ENCODE peak calls at places on chromosome 21, in eight cellular contexts. One of them, this sample, is unnamed. For H3K27me3, the result is how much of the 10 kb centered on the place peaks cover.

GRCh38 chr21:26067836-26068401 is 102.7 kb downstream of the APP start:
- DNase-seq in heart left ventricle: no peak
- DNase-seq in heart right ventricle: no peak
- DNase-seq in endodermal cell: no peak
- DNase-seq in SK-N-SH: no peak
- DNase-seq in cardiac muscle cell: peak
- DNase-seq in upper lobe of right lung: no peak
- DNase-seq in keratinocyte: no peak
- DNase-seq in this sample: no peak

GRCh38 chr21:17406202-17406601 is 106.6 kb upstream of the CXADR start:
- DNase-seq in upper lobe of right lung: no peak
- DNase-seq in endodermal cell: no peak
- DNase-seq in SK-N-SH: no peak
- DNase-seq in cardiac muscle cell: no peak
- DNase-seq in heart left ventricle: no peak
- DNase-seq in heart right ventricle: no peak
- DNase-seq in keratinocyte: no peak
- DNase-seq in this sample: no peak

GRCh38 chr21:34796518-34797201 is 127.9 kb downstream of the CLIC6 start:
- DNase-seq in SK-N-SH: no peak
- DNase-seq in keratinocyte: no peak
- DNase-seq in heart left ventricle: no peak
- DNase-seq in endodermal cell: peak
- DNase-seq in upper lobe of right lung: no peak
- DNase-seq in cardiac muscle cell: no peak
- DNase-seq in heart right ventricle: no peak
- DNase-seq in this sample: no peak

GRCh38 chr21:39182484-39183271 is 573 bp downstream of the PSMG1 start:
- DNase-seq in cardiac muscle cell: peak
- DNase-seq in upper lobe of right lung: no peak
- DNase-seq in keratinocyte: no peak
- DNase-seq in SK-N-SH: no peak
- DNase-seq in heart right ventricle: no peak
- DNase-seq in heart left ventricle: no peak
- DNase-seq in endodermal cell: no peak
- DNase-seq in this sample: peak

GRCh38 chr21:40019076-40019475 is 151.8 kb downstream of the PCP4 start:
- DNase-seq in heart left ventricle: no peak
- DNase-seq in cardiac muscle cell: no peak
- DNase-seq in keratinocyte: no peak
- DNase-seq in SK-N-SH: no peak
- DNase-seq in upper lobe of right lung: no peak
- DNase-seq in endodermal cell: no peak
- DNase-seq in heart right ventricle: no peak
- DNase-seq in this sample: no peak

GRCh38 chr21:38567577-38568360 is 69.5 kb upstream of the ERG start:
- DNase-seq in SK-N-SH: peak
- DNase-seq in keratinocyte: no peak
- DNase-seq in upper lobe of right lung: no peak
- DNase-seq in heart left ventricle: no peak
- DNase-seq in heart right ventricle: no peak
- DNase-seq in cardiac muscle cell: peak
- DNase-seq in endodermal cell: peak
- DNase-seq in this sample: no peak

GRCh38 chr21:34865922-34866271 is 183.2 kb downstream of the RUNX1 start:
- DNase-seq in cardiac muscle cell: no peak
- DNase-seq in endodermal cell: peak
- DNase-seq in upper lobe of right lung: no peak
- DNase-seq in SK-N-SH: no peak
- DNase-seq in heart left ventricle: no peak
- DNase-seq in heart right ventricle: no peak
- DNase-seq in keratinocyte: no peak
- DNase-seq in this sample: no peak

GRCh38 chr21:31526040-31526439 is 133.5 kb upstream of the SOD1 start:
- DNase-seq in endodermal cell: peak
- DNase-seq in heart right ventricle: no peak
- DNase-seq in cardiac muscle cell: no peak
- DNase-seq in SK-N-SH: no peak
- DNase-seq in upper lobe of right lung: no peak
- DNase-seq in heart left ventricle: no peak
- DNase-seq in keratinocyte: no peak
- DNase-seq in this sample: no peak

GRCh38 chr21:28445081-28445830 is 547.4 kb downstream of the LTN1 start:
- DNase-seq in keratinocyte: no peak
- DNase-seq in cardiac muscle cell: peak
- DNase-seq in heart left ventricle: no peak
- DNase-seq in upper lobe of right lung: no peak
- DNase-seq in SK-N-SH: no peak
- DNase-seq in heart right ventricle: no peak
- DNase-seq in endodermal cell: no peak
- DNase-seq in this sample: no peak

GRCh38 chr21:33374874-33375644 is 28.2 kb upstream of the IFNGR2 start:
- DNase-seq in keratinocyte: no peak
- DNase-seq in SK-N-SH: no peak
- DNase-seq in endodermal cell: no peak
- DNase-seq in cardiac muscle cell: no peak
- DNase-seq in heart right ventricle: no peak
- DNase-seq in heart left ventricle: no peak
- DNase-seq in upper lobe of right lung: no peak
- DNase-seq in this sample: no peak

GRCh38 chr21:26798856-26799751 is 46.1 kb downstream of the ADAMTS1 start:
- DNase-seq in keratinocyte: no peak
- DNase-seq in heart right ventricle: no peak
- DNase-seq in heart left ventricle: no peak
- DNase-seq in SK-N-SH: no peak
- DNase-seq in cardiac muscle cell: no peak
- DNase-seq in upper lobe of right lung: no peak
- DNase-seq in endodermal cell: no peak
- DNase-seq in this sample: no peak

GRCh38 chr21:40272037-40272436 is 404.8 kb downstream of the PCP4 start:
- DNase-seq in cardiac muscle cell: no peak
- DNase-seq in heart right ventricle: no peak
- DNase-seq in SK-N-SH: peak
- DNase-seq in keratinocyte: no peak
- DNase-seq in heart left ventricle: no peak
- DNase-seq in endodermal cell: no peak
- DNase-seq in upper lobe of right lung: no peak
- DNase-seq in this sample: no peak

GRCh38 chr21:35303085-35303484 is 254.0 kb upstream of the RUNX1 start:
- DNase-seq in upper lobe of right lung: no peak
- DNase-seq in endodermal cell: no peak
- DNase-seq in heart left ventricle: no peak
- DNase-seq in SK-N-SH: no peak
- DNase-seq in keratinocyte: peak
- DNase-seq in heart right ventricle: no peak
- DNase-seq in cardiac muscle cell: peak
- DNase-seq in this sample: no peak

GRCh38 chr21:30718239-30718909 is at the start of gene KRTAP21-3:
- DNase-seq in heart left ventricle: no peak
- DNase-seq in endodermal cell: no peak
- DNase-seq in cardiac muscle cell: no peak
- DNase-seq in upper lobe of right lung: no peak
- DNase-seq in keratinocyte: peak
- DNase-seq in heart right ventricle: no peak
- DNase-seq in SK-N-SH: no peak
- DNase-seq in this sample: no peak

GRCh38 chr21:22201142-22201541 is 1202.9 kb downstream of the NCAM2 start:
- DNase-seq in heart right ventricle: no peak
- DNase-seq in keratinocyte: no peak
- DNase-seq in endodermal cell: no peak
- DNase-seq in SK-N-SH: no peak
- DNase-seq in upper lobe of right lung: no peak
- DNase-seq in cardiac muscle cell: peak
- DNase-seq in heart left ventricle: no peak
- DNase-seq in this sample: no peak

GRCh38 chr21:16502273-16502672 is 772.5 kb downstream of the USP25 start:
- DNase-seq in keratinocyte: no peak
- DNase-seq in upper lobe of right lung: no peak
- DNase-seq in heart left ventricle: no peak
- DNase-seq in heart right ventricle: no peak
- DNase-seq in cardiac muscle cell: no peak
- DNase-seq in SK-N-SH: no peak
- DNase-seq in endodermal cell: no peak
- DNase-seq in this sample: no peak

GRCh38 chr21:26972131-26972707 is 5.3 kb upstream of the ADAMTS5 start:
- DNase-seq in keratinocyte: no peak
- DNase-seq in SK-N-SH: no peak
- DNase-seq in endodermal cell: no peak
- DNase-seq in heart right ventricle: no peak
- DNase-seq in upper lobe of right lung: no peak
- DNase-seq in cardiac muscle cell: no peak
- DNase-seq in heart left ventricle: no peak
- DNase-seq in this sample: no peak

GRCh38 chr21:39518055-39518844 is 66.5 kb downstream of the SH3BGR start:
- DNase-seq in keratinocyte: peak
- DNase-seq in upper lobe of right lung: no peak
- DNase-seq in endodermal cell: peak
- DNase-seq in heart right ventricle: no peak
- DNase-seq in cardiac muscle cell: peak
- DNase-seq in heart left ventricle: no peak
- DNase-seq in SK-N-SH: peak
- DNase-seq in this sample: peak

GRCh38 chr21:27787046-27787445 is 820.2 kb upstream of the ADAMTS5 start:
- DNase-seq in upper lobe of right lung: no peak
- DNase-seq in cardiac muscle cell: peak
- DNase-seq in keratinocyte: no peak
- DNase-seq in SK-N-SH: no peak
- DNase-seq in heart left ventricle: no peak
- DNase-seq in heart right ventricle: no peak
- DNase-seq in endodermal cell: no peak
- DNase-seq in this sample: no peak

GRCh38 chr21:32382108-32382601 is 10.7 kb downstream of the URB1 start:
- DNase-seq in SK-N-SH: no peak
- DNase-seq in heart right ventricle: no peak
- DNase-seq in heart left ventricle: no peak
- DNase-seq in upper lobe of right lung: no peak
- DNase-seq in keratinocyte: no peak
- DNase-seq in cardiac muscle cell: no peak
- DNase-seq in endodermal cell: no peak
- DNase-seq in this sample: no peak

GRCh38 chr21:28632718-28633408 is 359.8 kb downstream of the LTN1 start:
- DNase-seq in cardiac muscle cell: peak
- DNase-seq in upper lobe of right lung: no peak
- DNase-seq in heart left ventricle: no peak
- DNase-seq in heart right ventricle: no peak
- DNase-seq in keratinocyte: peak
- DNase-seq in SK-N-SH: no peak
- DNase-seq in endodermal cell: no peak
- DNase-seq in this sample: no peak

GRCh38 chr21:32367158-32367557 is 25.7 kb downstream of the URB1 start:
- DNase-seq in endodermal cell: no peak
- DNase-seq in upper lobe of right lung: no peak
- DNase-seq in keratinocyte: no peak
- DNase-seq in cardiac muscle cell: no peak
- DNase-seq in heart left ventricle: no peak
- DNase-seq in SK-N-SH: no peak
- DNase-seq in heart right ventricle: no peak
- DNase-seq in this sample: no peak

GRCh38 chr21:42356036-42356435 is 5.2 kb upstream of the TFF2 start:
- DNase-seq in heart right ventricle: no peak
- DNase-seq in upper lobe of right lung: no peak
- DNase-seq in keratinocyte: no peak
- DNase-seq in heart left ventricle: no peak
- DNase-seq in SK-N-SH: no peak
- DNase-seq in cardiac muscle cell: no peak
- DNase-seq in endodermal cell: no peak
- DNase-seq in this sample: no peak
- H3K27me3 ChIP-seq in heart right ventricle: under half
- H3K27me3 ChIP-seq in upper lobe of right lung: under half
- H3K27me3 ChIP-seq in keratinocyte: under half
- H3K27me3 ChIP-seq in heart left ventricle: under half
- H3K27me3 ChIP-seq in SK-N-SH: under half
- H3K27me3 ChIP-seq in cardiac muscle cell: under half
- H3K27me3 ChIP-seq in endodermal cell: under half
- H3K27me3 ChIP-seq in this sample: under half

DNA sequence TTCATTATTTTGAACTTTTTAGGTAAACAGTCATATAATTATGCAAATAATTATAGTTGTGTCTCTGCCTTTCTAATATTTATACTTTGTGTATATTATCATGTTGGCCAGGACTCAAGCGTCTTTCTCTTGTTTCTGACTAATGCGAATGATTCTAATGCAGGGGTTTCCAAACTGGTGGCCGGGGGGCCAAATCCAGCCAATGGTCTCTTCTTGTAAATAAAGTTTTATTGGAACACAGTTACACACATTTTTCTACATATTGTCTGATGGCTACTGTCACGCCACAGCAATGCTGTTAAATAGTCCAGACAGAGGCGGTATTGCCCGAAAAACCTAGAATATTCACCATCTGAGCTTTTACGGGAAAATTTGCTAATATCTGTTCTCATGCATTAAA is 8.9 kb upstream of the POFUT2 start:
- DNase-seq in cardiac muscle cell: no peak
- DNase-seq in heart right ventricle: no peak
- DNase-seq in SK-N-SH: no peak
- DNase-seq in keratinocyte: no peak
- DNase-seq in heart left ventricle: no peak
- DNase-seq in endodermal cell: no peak
- DNase-seq in upper lobe of right lung: no peak
- DNase-seq in this sample: peak
- H3K27ac ChIP-seq in cardiac muscle cell: no peak
- H3K27ac ChIP-seq in heart right ventricle: peak
- H3K27ac ChIP-seq in SK-N-SH: peak
- H3K27ac ChIP-seq in keratinocyte: no peak
- H3K27ac ChIP-seq in heart left ventricle: no peak
- H3K27ac ChIP-seq in endodermal cell: no peak
- H3K27ac ChIP-seq in upper lobe of right lung: no peak
- H3K27ac ChIP-seq in this sample: peak

DNA sequence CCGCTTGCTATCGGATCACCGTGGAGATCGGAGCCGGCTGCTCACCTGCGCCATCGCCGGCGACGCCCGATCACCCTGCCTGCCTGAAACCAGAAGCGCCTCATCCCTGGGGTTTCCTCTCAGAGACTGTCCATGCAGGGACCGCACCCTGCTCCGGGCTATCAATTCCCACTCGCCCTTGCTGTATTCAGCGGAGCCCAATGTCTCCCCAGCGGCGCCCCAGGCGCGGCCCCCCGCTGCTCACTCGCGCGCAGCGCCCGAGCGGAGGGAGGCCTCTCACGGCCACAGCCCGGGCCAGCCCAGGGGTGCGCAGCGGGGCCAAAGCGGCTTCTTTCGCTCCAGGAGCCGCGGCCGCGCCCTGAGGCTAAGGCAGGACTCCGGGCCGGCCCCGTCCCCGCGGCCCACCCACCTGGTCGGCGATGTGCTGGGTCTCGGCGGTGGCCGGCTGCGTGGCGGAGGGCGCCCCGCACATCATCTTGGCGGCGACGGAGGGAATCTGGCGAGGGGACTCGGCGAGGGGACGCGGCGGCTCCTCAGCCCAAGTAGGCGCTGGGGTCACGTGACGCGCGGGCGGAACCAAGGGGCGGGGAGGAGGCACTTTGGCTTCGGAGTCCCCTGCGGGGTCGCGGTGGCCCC is at the start of gene CSTB:
- DNase-seq in heart right ventricle: peak
- DNase-seq in endodermal cell: peak
- DNase-seq in keratinocyte: no peak
- DNase-seq in cardiac muscle cell: peak
- DNase-seq in upper lobe of right lung: peak
- DNase-seq in heart left ventricle: peak
- DNase-seq in SK-N-SH: peak
- DNase-seq in this sample: peak
- TF ChIP-seq CTCF in heart right ventricle: no peak
- TF ChIP-seq CTCF in endodermal cell: peak
- TF ChIP-seq CTCF in keratinocyte: no peak
- TF ChIP-seq CTCF in cardiac muscle cell: no peak
- TF ChIP-seq CTCF in upper lobe of right lung: no peak
- TF ChIP-seq CTCF in heart left ventricle: no peak
- TF ChIP-seq CTCF in SK-N-SH: no peak
- TF ChIP-seq CTCF in this sample: no peak

GRCh38 chr21:42297372-42297771 is 17.8 kb downstream of the TFF3 start:
- DNase-seq in heart right ventricle: no peak
- DNase-seq in heart left ventricle: no peak
- DNase-seq in endodermal cell: no peak
- DNase-seq in upper lobe of right lung: no peak
- DNase-seq in keratinocyte: no peak
- DNase-seq in SK-N-SH: no peak
- DNase-seq in cardiac muscle cell: no peak
- DNase-seq in this sample: no peak
- H3K27me3 ChIP-seq in heart right ventricle: under half
- H3K27me3 ChIP-seq in heart left ventricle: under half
- H3K27me3 ChIP-seq in endodermal cell: under half
- H3K27me3 ChIP-seq in upper lobe of right lung: under half
- H3K27me3 ChIP-seq in keratinocyte: under half
- H3K27me3 ChIP-seq in SK-N-SH: under half
- H3K27me3 ChIP-seq in cardiac muscle cell: under half
- H3K27me3 ChIP-seq in this sample: under half

This sample was measured in uterus.